ENCODE peak calls at places on chromosomes 11 and 22, in seven cellular contexts. I is H7; K is Calu3; B is GM20000; X is Kasumi-1; O is stimulated activated CD8-positive, alpha-beta memory T cell treated with anti-CD3 and anti-CD28 coated beads, Interleukin-2, amount 100 ng/mL, for 1 hour; L is H54. W is an unnamed sample.

GRCh38 chr22:23137905-23138520 is 3.8 kb downstream of the RSPH14 start:
- DNase-seq in B (peak), L (no peak), O (peak), I (no peak), K (no peak), X (peak), W (peak)

GRCh38 chr11:35364101-35364780 is 55.1 kb downstream of the SLC1A2 start:
- DNase-seq in K (peak), O (no peak), X (no peak), B (no peak), L (peak), I (no peak), W (no peak)

GRCh38 chr22:46070722-46071450 is 79.4 kb upstream of the PPARA start:
- DNase-seq in B (peak), K (peak), L (no peak), X (peak), O (no peak), I (peak), W (peak)

GRCh38 chr11:30487200-30487898 is 98.8 kb downstream of the MPPED2 start:
- DNase-seq in L (no peak), O (no peak), B (no peak), K (no peak), I (no peak), X (peak), W (no peak)

GRCh38 chr11:34825670-34826383 is 90.4 kb downstream of the APIP start:
- DNase-seq in L (no peak), K (peak), X (no peak), O (no peak), B (no peak), I (no peak), W (no peak)

GRCh38 chr22:26318975-26319374 is 110.1 kb upstream of the ASPHD2 start:
- DNase-seq in L (peak), X (no peak), K (peak), O (no peak), B (no peak), I (peak), W (peak)

GRCh38 chr11:36793542-36793926 is 195.5 kb upstream of the RAG2 start:
- DNase-seq in X (no peak), L (no peak), O (no peak), K (peak), B (no peak), I (peak), W (no peak)

GRCh38 chr11:76798202-76798581 is 15.0 kb downstream of the TSKU start:
- DNase-seq in L (no peak), O (no peak), B (no peak), X (no peak), I (no peak), K (no peak), W (no peak)

GRCh38 chr22:40953446-40953845 is 2.3 kb downstream of the RBX1 start:
- DNase-seq in O (no peak), X (no peak), L (no peak), B (no peak), K (no peak), I (no peak), W (no peak)

GRCh38 chr22:47434336-47435203 is 672.1 kb downstream of the TBC1D22A start:
- DNase-seq in K (no peak), L (no peak), O (no peak), X (no peak), I (no peak), B (no peak), W (no peak)

GRCh38 chr11:130677486-130678153 is 229.2 kb downstream of the ADAMTS15 start:
- DNase-seq in L (peak), B (no peak), X (no peak), I (peak), K (peak), O (no peak), W (no peak)

GRCh38 chr11:34262601-34263081 is 95.2 kb downstream of the ABTB2 start:
- DNase-seq in K (peak), B (no peak), X (no peak), L (no peak), O (no peak), I (no peak), W (no peak)

GRCh38 chr11:121393855-121394254 is 58.3 kb upstream of the SORL1 start:
- DNase-seq in L (no peak), I (no peak), K (no peak), X (no peak), O (no peak), B (no peak), W (no peak)

GRCh38 chr11:41003339-41003992 is 456.0 kb downstream of the LRRC4C start:
- DNase-seq in O (no peak), I (no peak), B (no peak), X (no peak), L (no peak), K (no peak), W (no peak)

GRCh38 chr11:11381471-11382100 is 28.5 kb upstream of the CSNK2A3 start:
- DNase-seq in O (no peak), B (no peak), K (no peak), I (no peak), X (no peak), L (no peak), W (no peak)

GRCh38 chr11:102656528-102656927 is 31.4 kb upstream of the MMP20 start:
- DNase-seq in O (no peak), K (no peak), I (no peak), L (no peak), X (no peak), B (no peak), W (no peak)

GRCh38 chr11:74018331-74019005 is 9.6 kb upstream of the UCP3 start:
- DNase-seq in X (peak), L (no peak), K (peak), I (no peak), O (no peak), B (no peak), W (no peak)

GRCh38 chr11:74307409-74307808 is 4.0 kb downstream of the P4HA3 start:
- DNase-seq in O (no peak), X (no peak), L (no peak), K (no peak), I (no peak), B (no peak), W (no peak)

GRCh38 chr11:9001736-9002135 is 2.1 kb downstream of the NRIP3 start:
- DNase-seq in X (peak), B (no peak), K (peak), O (peak), L (peak), I (no peak), W (no peak)

GRCh38 chr11:130190371-130190881 is 30.8 kb downstream of the ST14 start:
- DNase-seq in K (no peak), B (no peak), I (no peak), L (no peak), X (no peak), O (no peak), W (no peak)

GRCh38 chr11:450809-451451 is 851 bp downstream of the PTDSS2 start:
- DNase-seq in L (peak), B (peak), O (peak), I (peak), K (peak), X (peak), W (peak)

GRCh38 chr11:111540114-111540920 is at the start of gene LAYN:
- DNase-seq in B (peak), K (no peak), I (peak), O (peak), X (no peak), L (peak), W (no peak)

GRCh38 chr11:62153617-62154016 is 29.8 kb downstream of the INCENP start:
- DNase-seq in O (no peak), L (no peak), I (no peak), X (no peak), K (no peak), B (no peak), W (no peak)

GRCh38 chr11:97614571-97614970 is 1224.8 kb downstream of the JRKL start:
- DNase-seq in X (no peak), O (no peak), K (no peak), B (no peak), L (no peak), I (no peak), W (no peak)

GRCh38 chr11:116512841-116513240 is 259.9 kb downstream of the BUD13 start:
- DNase-seq in I (no peak), L (no peak), O (no peak), B (no peak), K (no peak), X (no peak), W (no peak)

GRCh38 chr11:71962428-71963038 is 33.7 kb downstream of the RNF121 start:
- DNase-seq in K (no peak), L (no peak), O (no peak), X (no peak), I (no peak), B (peak), W (peak)

GRCh38 chr11:110463153-110463552 is 33.4 kb downstream of the FDX1 start:
- DNase-seq in O (no peak), K (peak), I (peak), B (no peak), L (no peak), X (peak), W (peak)

GRCh38 chr11:100830295-100830694 is 143.2 kb downstream of the ARHGAP42 start:
- DNase-seq in X (no peak), O (no peak), B (no peak), L (no peak), I (no peak), K (no peak), W (no peak)

GRCh38 chr11:62295504-62295903 is 3.4 kb downstream of the SCGB1D4 start:
- DNase-seq in O (no peak), B (no peak), X (peak), K (peak), I (peak), L (no peak), W (peak)

GRCh38 chr11:2237457-2238238 is 32.7 kb downstream of the ASCL2 start:
- DNase-seq in B (no peak), K (no peak), I (no peak), X (no peak), L (no peak), O (no peak), W (no peak)

GRCh38 chr11:14643697-14644395 is at the start of gene PDE3B:
- DNase-seq in O (peak), I (peak), K (peak), B (peak), X (peak), L (no peak), W (no peak)

GRCh38 chr11:69923196-69923595 is 104.0 kb upstream of the FGF3 start:
- DNase-seq in K (no peak), B (no peak), X (no peak), L (no peak), I (no peak), O (no peak), W (no peak)